ENCODE peak calls at places on chromosomes 11 and 22, in nine cellular contexts. A, K, L, I, V, F, U, P and Z are unnamed samples.

GRCh38 chr11:11407065-11407737 is 54.2 kb upstream of the CSNK2A3 start:
- DNase-seq in A (no peak), K (no peak), L (no peak), I (no peak), V (no peak), F (no peak), U (no peak), P (no peak), Z (no peak)

GRCh38 chr11:3824714-3825472 is 15.9 kb downstream of the RHOG start:
- DNase-seq in A (peak; percentile 92), K (peak; percentile 44), L (no peak), I (peak; percentile 87), V (no peak), F (no peak), U (no peak), P (peak; percentile 87), Z (no peak)

GRCh38 chr11:134639586-134640330 is 227.7 kb upstream of the B3GAT1 start:
- DNase-seq in A (no peak), K (no peak), L (peak; percentile 50), I (no peak), V (no peak), F (peak; percentile 77), U (no peak), P (no peak), Z (no peak)

GRCh38 chr11:16777576-16777975 is 39.1 kb downstream of the C11orf58 start:
- DNase-seq in A (no peak), K (no peak), L (no peak), I (no peak), V (no peak), F (no peak), U (no peak), P (no peak), Z (no peak)

GRCh38 chr22:36282078-36282831 is 29.3 kb downstream of the APOL1 start:
- DNase-seq in A (no peak), K (no peak), L (no peak), I (no peak), V (no peak), F (no peak), U (no peak), P (no peak), Z (no peak)

GRCh38 chr11:75495749-75496641 is 29.7 kb downstream of the GDPD5 start:
- DNase-seq in A (peak; percentile 76), K (no peak), L (no peak), I (no peak), V (no peak), F (no peak), U (no peak), P (peak; percentile 67), Z (no peak)

GRCh38 chr11:75454987-75455386 is 22.0 kb upstream of the KLHL35 start:
- DNase-seq in A (no peak), K (no peak), L (no peak), I (no peak), V (no peak), F (no peak), U (no peak), P (peak; percentile 47), Z (no peak)

GRCh38 chr11:9617960-9618359 is 44.5 kb downstream of the WEE1 start:
- DNase-seq in A (no peak), K (no peak), L (no peak), I (no peak), V (no peak), F (no peak), U (peak; percentile 60), P (no peak), Z (no peak)

GRCh38 chr11:113446938-113447337 is 28.3 kb downstream of the DRD2 start:
- DNase-seq in A (no peak), K (no peak), L (peak; percentile 92), I (no peak), V (no peak), F (no peak), U (no peak), P (no peak), Z (no peak)

GRCh38 chr11:31445621-31446020 is 63.8 kb downstream of the IMMP1L start:
- DNase-seq in A (no peak), K (no peak), L (no peak), I (no peak), V (peak; percentile 28), F (peak; percentile 25), U (no peak), P (no peak), Z (no peak)

GRCh38 chr11:76335827-76336226 is 45.1 kb downstream of the THAP12 start:
- DNase-seq in A (no peak), K (no peak), L (no peak), I (no peak), V (no peak), F (no peak), U (no peak), P (no peak), Z (no peak)

GRCh38 chr11:70528046-70528793 is 129.9 kb downstream of the CTTN start:
- DNase-seq in A (peak; percentile 33), K (no peak), L (no peak), I (peak; percentile 17), V (no peak), F (no peak), U (no peak), P (no peak), Z (no peak)

GRCh38 chr11:19842505-19842904 is 129.9 kb downstream of the NAV2 start:
- DNase-seq in A (no peak), K (no peak), L (no peak), I (no peak), V (no peak), F (no peak), U (no peak), P (no peak), Z (no peak)

GRCh38 chr11:116782728-116783127 is 5.1 kb downstream of the ZPR1 start:
- DNase-seq in A (no peak), K (no peak), L (no peak), I (no peak), V (no peak), F (no peak), U (no peak), P (no peak), Z (no peak)

GRCh38 chr11:16911186-16911585 is 103.0 kb downstream of the PLEKHA7 start:
- DNase-seq in A (no peak), K (no peak), L (no peak), I (no peak), V (no peak), F (no peak), U (no peak), P (no peak), Z (no peak)

GRCh38 chr11:95545116-95545875 is 244.3 kb downstream of the FAM76B start:
- DNase-seq in A (no peak), K (no peak), L (no peak), I (no peak), V (no peak), F (no peak), U (no peak), P (no peak), Z (no peak)

GRCh38 chr22:19398206-19398605 is 33.3 kb downstream of the HIRA start:
- DNase-seq in A (no peak), K (no peak), L (no peak), I (no peak), V (no peak), F (no peak), U (no peak), P (no peak), Z (no peak)

GRCh38 chr11:61817471-61818202 is 834 bp upstream of the FADS1 start:
- DNase-seq in A (no peak), K (no peak), L (no peak), I (no peak), V (no peak), F (no peak), U (no peak), P (no peak), Z (no peak)

GRCh38 chr22:45163074-45163416 is 680 bp upstream of the NUP50 start:
- DNase-seq in A (peak; percentile 42), K (no peak), L (no peak), I (no peak), V (peak; percentile 19), F (no peak), U (no peak), P (peak; percentile 44), Z (no peak)

GRCh38 chr11:95453616-95454118 is 222.7 kb upstream of the SESN3 start:
- DNase-seq in A (no peak), K (no peak), L (peak; percentile 29), I (no peak), V (no peak), F (no peak), U (no peak), P (peak; percentile 43), Z (no peak)

GRCh38 chr11:48082771-48083170 is 102.4 kb downstream of the PTPRJ start:
- DNase-seq in A (no peak), K (no peak), L (no peak), I (no peak), V (no peak), F (no peak), U (no peak), P (no peak), Z (no peak)